ENCODE peak calls at places on chromosomes 11 and 22, in four cellular contexts. P is A549, D is HepG2, Z is K562. U is an unnamed sample.

GRCh38 chr11:5117588-5117987 is 20.6 kb downstream of the OR52A5 start:
- DNase-seq in P (no peak), D (no peak), Z (no peak), U (no peak)

GRCh38 chr22:49021926-49022815 is 805.5 kb downstream of the BRD1 start:
- DNase-seq in P (no peak), D (no peak), Z (no peak), U (no peak)

GRCh38 chr11:73942030-73942429 is 8.8 kb upstream of the DNAJB13 start:
- DNase-seq in P (no peak), D (no peak), Z (peak; percentile 53), U (no peak)

GRCh38 chr11:45089845-45090499 is 56.5 kb upstream of the PRDM11 start:
- DNase-seq in P (peak; percentile 60), D (no peak), Z (no peak), U (peak; percentile 37)

GRCh38 chr22:42284643-42285181 is 14.3 kb upstream of the TCF20 start:
- DNase-seq in P (no peak), D (no peak), Z (no peak), U (no peak)

GRCh38 chr11:640021-640706 is 3.1 kb downstream of the DRD4 start:
- DNase-seq in P (no peak), D (no peak), Z (no peak), U (no peak)

GRCh38 chr11:128765571-128766530 is 72.0 kb downstream of the FLI1 start:
- DNase-seq in P (no peak), D (no peak), Z (no peak), U (no peak)

GRCh38 chr11:19208959-19209568 is 7.3 kb upstream of the CSRP3 start:
- DNase-seq in P (no peak), D (no peak), Z (no peak), U (no peak)

GRCh38 chr22:31344369-31345330 is 1.5 kb downstream of the PATZ1 start:
- DNase-seq in P (no peak), D (no peak), Z (no peak), U (peak; percentile 57)

GRCh38 chr11:134047586-134047999 is 21.3 kb upstream of the JAM3 start:
- DNase-seq in P (no peak), D (no peak), Z (no peak), U (peak; percentile 90)

GRCh38 chr11:103850419-103851165 is 185.8 kb upstream of the DDI1 start:
- DNase-seq in P (no peak), D (no peak), Z (no peak), U (peak; percentile 36)

GRCh38 chr11:45647329-45647728 is 18.1 kb downstream of the CHST1 start:
- DNase-seq in P (no peak), D (no peak), Z (no peak), U (no peak)

GRCh38 chr11:108672113-108672512 is 7.2 kb downstream of the DDX10 start:
- DNase-seq in P (no peak), D (no peak), Z (peak; percentile 19), U (peak; percentile 61)

GRCh38 chr22:38172016-38172431 is 9.6 kb downstream of the PLA2G6 start:
- DNase-seq in P (no peak), D (no peak), Z (no peak), U (peak; percentile 51)

GRCh38 chr22:27488456-27489224 is 312.9 kb downstream of the MN1 start:
- DNase-seq in P (no peak), D (peak; percentile 23), Z (no peak), U (no peak)

GRCh38 chr22:36873614-36874308 is 13.0 kb downstream of the NCF4 start:
- DNase-seq in P (peak; percentile 69), D (peak; percentile 62), Z (peak; percentile 21), U (peak; percentile 45)

GRCh38 chr11:128417607-128418324 is 169.6 kb downstream of the ETS1 start:
- DNase-seq in P (no peak), D (no peak), Z (no peak), U (peak; percentile 96)

GRCh38 chr11:111549869-111550203 is 9.3 kb downstream of the LAYN start:
- DNase-seq in P (no peak), D (no peak), Z (no peak), U (no peak)

GRCh38 chr11:63768232-63769043 is at the start of gene ZFTA:
- DNase-seq in P (peak; percentile 51), D (no peak), Z (peak; percentile 72), U (peak; percentile 37)

GRCh38 chr11:120066738-120067303 is 71.1 kb downstream of the TRIM29 start:
- DNase-seq in P (no peak), D (no peak), Z (no peak), U (no peak)

GRCh38 chr11:134261626-134262488 is 8.5 kb downstream of the ACAD8 start:
- DNase-seq in P (peak; percentile 14), D (peak; percentile 20), Z (peak; percentile 51), U (no peak)

GRCh38 chr11:91513734-91514133 is 710.9 kb upstream of the FAT3 start:
- DNase-seq in P (peak; percentile 21), D (no peak), Z (no peak), U (no peak)

GRCh38 chr11:12005061-12005460 is 3.4 kb downstream of the DKK3 start:
- DNase-seq in P (no peak), D (no peak), Z (no peak), U (no peak)

GRCh38 chr11:31870609-31871309 is 59.6 kb upstream of the PAX6 start:
- DNase-seq in P (peak; percentile 48), D (peak; percentile 43), Z (peak; percentile 66), U (peak; percentile 33)

GRCh38 chr11:29321293-29322132 is 695.3 kb downstream of the KCNA4 start:
- DNase-seq in P (peak; percentile 45), D (peak; percentile 75), Z (no peak), U (peak; percentile 94)

GRCh38 chr22:17191163-17191562 is 28.1 kb downstream of the ADA2 start:
- DNase-seq in P (no peak), D (no peak), Z (no peak), U (peak; percentile 55)

GRCh38 chr11:7899418-7899817 is 31.6 kb downstream of the OR10A6 start:
- DNase-seq in P (no peak), D (no peak), Z (no peak), U (no peak)

GRCh38 chr11:117226388-117227385 is 5.2 kb downstream of the PCSK7 start:
- DNase-seq in P (peak; percentile 71), D (peak; percentile 81), Z (peak; percentile 87), U (peak; percentile 78)

GRCh38 chr11:2314136-2314524 is 12.3 kb downstream of the TSPAN32 start:
- DNase-seq in P (no peak), D (no peak), Z (no peak), U (no peak)

GRCh38 chr11:2315395-2316168 is 13.8 kb downstream of the TSPAN32 start:
- DNase-seq in P (no peak), D (no peak), Z (no peak), U (no peak)

GRCh38 chr11:2316169-2316962 is 14.6 kb downstream of the TSPAN32 start:
- DNase-seq in P (no peak), D (no peak), Z (no peak), U (no peak)

GRCh38 chr11:2313051-2313951 is 11.5 kb downstream of the TSPAN32 start:
- DNase-seq in P (no peak), D (no peak), Z (peak; percentile 37), U (no peak)

GRCh38 chr11:2314525-2315394 is 12.9 kb downstream of the TSPAN32 start:
- DNase-seq in P (no peak), D (no peak), Z (peak; percentile 41), U (peak; percentile 60)
- TF ChIP-seq MAFK in P (no peak), D (no peak), Z (no peak), U (no peak)

GRCh38 chr11:14974723-14975587 is 2.8 kb upstream of the CALCA start:
- DNase-seq in P (peak; percentile 64), D (peak; percentile 16), Z (peak; percentile 66), U (peak; percentile 20)
- TF ChIP-seq BHLHE40 in P (no peak), D (no peak), Z (no peak), U (no peak)

GRCh38 chr11:69003866-69004311 is 9.2 kb downstream of the MRGPRF start:
- DNase-seq in P (no peak), D (no peak), Z (no peak), U (no peak)
- TF ChIP-seq RAD21 in P (no peak), D (no peak), Z (no peak), U (no peak)

GRCh38 chr22:47759909-47760308 is 997.5 kb downstream of the TBC1D22A start:
- DNase-seq in P (no peak), D (no peak), Z (no peak), U (no peak)

GRCh38 chr22:47765757-47766156 is 1003.3 kb downstream of the TBC1D22A start:
- DNase-seq in P (no peak), D (no peak), Z (no peak), U (no peak)

GRCh38 chr22:47767403-47767802 is 1005.0 kb downstream of the TBC1D22A start:
- DNase-seq in P (no peak), D (no peak), Z (no peak), U (no peak)

GRCh38 chr22:47757741-47758140 is 995.3 kb downstream of the TBC1D22A start:
- DNase-seq in P (no peak), D (no peak), Z (no peak), U (no peak)

GRCh38 chr22:47762141-47762540 is 999.7 kb downstream of the TBC1D22A start:
- DNase-seq in P (no peak), D (no peak), Z (no peak), U (no peak)
- TF ChIP-seq MAFK in P (no peak), D (no peak), Z (no peak), U (no peak)

GRCh38 chr11:36744375-36745168 is 146.5 kb upstream of the RAG2 start:
- DNase-seq in P (peak; percentile 73), D (peak; percentile 52), Z (peak; percentile 75), U (peak; percentile 66)

GRCh38 chr11:36750349-36750748 is 152.3 kb upstream of the RAG2 start:
- DNase-seq in P (no peak), D (no peak), Z (no peak), U (no peak)

GRCh38 chr11:36748856-36749255 is 150.8 kb upstream of the RAG2 start:
- DNase-seq in P (no peak), D (no peak), Z (no peak), U (no peak)

GRCh38 chr11:36743039-36743438 is 145.0 kb upstream of the RAG2 start:
- DNase-seq in P (no peak), D (no peak), Z (no peak), U (no peak)

DNA sequence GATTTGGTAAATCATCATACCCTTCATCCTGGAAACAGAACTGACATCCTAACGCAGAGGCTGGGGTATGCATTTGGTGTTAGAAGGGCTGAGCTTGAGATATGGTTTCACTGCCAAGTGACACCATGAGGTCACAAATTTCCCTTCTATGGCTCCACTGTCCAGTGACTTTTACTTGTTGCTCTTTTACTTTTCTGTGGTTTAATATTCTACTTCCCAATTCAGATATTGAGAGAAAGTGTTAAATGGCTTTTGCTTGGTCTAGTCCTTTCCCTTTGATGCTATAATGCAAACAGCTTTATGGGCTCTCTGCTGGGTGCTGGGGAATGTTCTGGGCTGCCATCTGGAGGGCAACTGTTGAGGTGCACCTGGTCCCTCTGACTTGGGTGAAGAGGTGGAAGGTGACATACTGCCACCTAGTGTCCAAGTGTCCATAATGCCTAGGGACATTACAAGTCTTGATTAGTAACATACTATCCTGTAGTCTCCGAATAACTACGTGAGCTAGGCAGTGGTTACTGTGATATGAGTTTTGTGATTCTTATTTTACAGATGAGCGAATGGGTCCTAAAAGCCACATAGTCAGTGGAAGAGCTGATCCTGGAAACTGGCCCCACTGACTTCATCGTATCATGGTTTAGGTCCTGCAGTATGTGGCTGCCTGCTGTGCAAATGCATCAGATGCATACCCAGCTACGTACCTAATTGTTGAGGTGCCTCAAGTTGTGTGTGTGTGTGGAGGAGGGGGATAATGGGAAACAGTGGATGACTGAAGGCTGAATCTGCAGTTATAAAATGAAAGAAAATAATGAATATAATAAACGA is 149.1 kb upstream of the RAG2 start:
- DNase-seq in P (peak; percentile 92), D (peak; percentile 87), Z (peak; percentile 90), U (peak; percentile 92)
- TF ChIP-seq BHLHE40 in P (no peak), D (no peak), Z (no peak), U (no peak)

GRCh38 chr22:50730941-50731661 is 6.9 kb upstream of the ACR start:
- DNase-seq in P (no peak), D (no peak), Z (no peak), U (no peak)
- TF ChIP-seq RAD21 in P (no peak), D (no peak), Z (no peak), U (no peak)

U was measured in IMR-90.